ENCODE peak calls at places on chromosomes 13 and 19, in nine cellular contexts. V, W, C, E, D, Y, T, L and O are unnamed samples.

GRCh38 chr19:55353803-55354697 is 469 bp downstream of the COX6B2 start:
- DNase-seq in V (no peak), W (peak), C (no peak), E (peak), D (no peak), Y (no peak), T (peak), L (peak), O (peak)

GRCh38 chr13:27455331-27455855 is 5.0 kb upstream of the MTIF3 start:
- DNase-seq in V (no peak), W (no peak), C (no peak), E (no peak), D (no peak), Y (no peak), T (no peak), L (no peak), O (peak)

GRCh38 chr13:52713894-52714293 is 25.7 kb downstream of the CNMD start:
- DNase-seq in V (peak), W (no peak), C (peak), E (no peak), D (peak), Y (no peak), T (peak), L (no peak), O (no peak)

GRCh38 chr13:99766641-99767045 is 204.9 kb downstream of the ZIC5 start:
- DNase-seq in V (no peak), W (no peak), C (peak), E (no peak), D (no peak), Y (no peak), T (no peak), L (no peak), O (no peak)

GRCh38 chr13:26584713-26585112 is 27.2 kb downstream of the WASF3 start:
- DNase-seq in V (no peak), W (peak), C (peak), E (peak), D (no peak), Y (no peak), T (no peak), L (no peak), O (no peak)

GRCh38 chr19:4327252-4327876 is 11.3 kb downstream of the STAP2 start:
- DNase-seq in V (no peak), W (peak), C (no peak), E (no peak), D (peak), Y (peak), T (peak), L (peak), O (peak)

GRCh38 chr19:10812196-10812595 is 23.8 kb downstream of the TMED1 start:
- DNase-seq in V (no peak), W (no peak), C (no peak), E (no peak), D (no peak), Y (no peak), T (no peak), L (no peak), O (no peak)

GRCh38 chr13:51910508-51910907 is 48.7 kb downstream of the CCDC70 start:
- DNase-seq in V (no peak), W (no peak), C (no peak), E (no peak), D (no peak), Y (no peak), T (no peak), L (no peak), O (no peak)

GRCh38 chr13:107211073-107211472 is 643.1 kb upstream of the ARGLU1 start:
- DNase-seq in V (peak), W (peak), C (peak), E (peak), D (peak), Y (peak), T (peak), L (peak), O (peak)

GRCh38 chr19:45716314-45717130 is 14.2 kb downstream of the FBXO46 start:
- DNase-seq in V (peak), W (no peak), C (peak), E (peak), D (no peak), Y (no peak), T (peak), L (peak), O (no peak)

GRCh38 chr19:42267644-42268141 is 1.4 kb upstream of the CIC start:
- DNase-seq in V (no peak), W (no peak), C (no peak), E (no peak), D (no peak), Y (no peak), T (no peak), L (no peak), O (no peak)

GRCh38 chr13:101258509-101258908 is 157.8 kb downstream of the NALCN start:
- DNase-seq in V (no peak), W (no peak), C (no peak), E (no peak), D (no peak), Y (no peak), T (no peak), L (no peak), O (no peak)

GRCh38 chr13:101262306-101262705 is 154.0 kb downstream of the NALCN start:
- DNase-seq in V (no peak), W (no peak), C (no peak), E (no peak), D (no peak), Y (no peak), T (no peak), L (no peak), O (no peak)

GRCh38 chr13:101258071-101258470 is 158.2 kb downstream of the NALCN start:
- DNase-seq in V (no peak), W (peak), C (peak), E (peak), D (no peak), Y (no peak), T (no peak), L (no peak), O (peak)
- TF ChIP-seq CTCF in V (no peak), W (no peak), C (no peak), E (no peak), D (no peak), Y (no peak), T (no peak), L (no peak), O (no peak)

GRCh38 chr19:15550847-15551182 is 42.5 kb downstream of the CYP4F22 start:
- DNase-seq in V (no peak), W (no peak), C (no peak), E (no peak), D (no peak), Y (no peak), T (no peak), L (no peak), O (no peak)
- TF ChIP-seq CTCF in V (no peak), W (peak), C (no peak), E (no peak), D (no peak), Y (no peak), T (no peak), L (no peak), O (no peak)

DNA sequence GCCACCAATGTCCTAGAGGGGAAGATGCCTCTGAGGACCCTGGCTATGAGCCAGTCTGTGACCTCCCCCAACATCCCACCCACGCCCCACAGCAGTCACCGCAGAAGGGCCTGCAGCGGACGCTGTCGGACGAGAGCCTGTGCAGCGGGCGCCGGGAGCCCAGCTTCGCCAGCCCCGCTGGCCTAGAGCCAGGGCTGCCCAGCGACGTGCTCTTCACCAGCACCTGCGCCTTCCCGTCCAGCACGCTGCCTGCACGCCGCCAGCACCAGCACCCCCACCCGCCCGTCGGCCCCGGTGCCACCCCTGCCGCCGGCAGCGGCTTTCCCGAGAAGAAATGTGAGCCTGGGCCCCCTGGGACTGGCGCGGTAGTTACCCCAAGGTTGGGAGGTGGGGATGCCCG is 30.6 kb downstream of the DPF1 start:
- DNase-seq in V (no peak), W (no peak), C (no peak), E (no peak), D (no peak), Y (no peak), T (no peak), L (no peak), O (no peak)
- TF ChIP-seq CTCF in V (no peak), W (no peak), C (no peak), E (no peak), D (no peak), Y (no peak), T (no peak), L (no peak), O (no peak)

GRCh38 chr19:30374791-30375650 is 2.8 kb downstream of the ZNF536 start:
- DNase-seq in V (no peak), W (no peak), C (no peak), E (no peak), D (peak), Y (no peak), T (no peak), L (no peak), O (no peak)
- TF ChIP-seq CTCF in V (no peak), W (no peak), C (no peak), E (no peak), D (no peak), Y (no peak), T (no peak), L (no peak), O (no peak)

DNA sequence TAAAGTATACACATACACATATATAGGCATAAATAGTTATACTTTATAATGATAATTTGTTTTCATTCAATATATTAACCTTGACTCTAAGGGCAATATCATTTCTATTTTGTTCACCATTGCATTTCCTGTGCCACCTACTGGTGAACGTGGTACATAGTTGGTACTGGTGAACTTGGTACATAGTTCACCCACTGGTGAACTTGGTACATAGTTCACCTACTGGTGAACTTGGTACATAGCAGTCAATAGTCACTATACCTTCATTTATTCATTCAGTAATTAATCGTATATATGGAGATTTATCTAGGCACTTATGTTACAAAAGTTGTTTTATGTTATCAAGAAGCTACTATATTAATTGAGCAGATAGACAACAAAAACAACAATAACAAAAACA is 172.6 kb upstream of the ATXN8OS start:
- DNase-seq in V (no peak), W (no peak), C (peak), E (no peak), D (no peak), Y (no peak), T (no peak), L (no peak), O (no peak)
- TF ChIP-seq CTCF in V (no peak), W (no peak), C (peak), E (no peak), D (no peak), Y (peak), T (no peak), L (no peak), O (no peak)

GRCh38 chr19:13152854-13153626 is 2.8 kb downstream of the IER2 start:
- DNase-seq in V (peak), W (peak), C (peak), E (peak), D (peak), Y (peak), T (peak), L (peak), O (peak)
- TF ChIP-seq CTCF in V (no peak), W (peak), C (no peak), E (peak), D (peak), Y (no peak), T (no peak), L (peak), O (peak)

GRCh38 chr19:29083863-29084262 is 129.1 kb downstream of the UQCRFS1 start:
- DNase-seq in V (no peak), W (no peak), C (no peak), E (no peak), D (no peak), Y (no peak), T (no peak), L (no peak), O (no peak)

GRCh38 chr19:29086646-29087045 is 126.3 kb downstream of the UQCRFS1 start:
- DNase-seq in V (no peak), W (no peak), C (no peak), E (no peak), D (no peak), Y (no peak), T (no peak), L (no peak), O (no peak)

GRCh38 chr19:29086182-29086581 is 126.8 kb downstream of the UQCRFS1 start:
- DNase-seq in V (no peak), W (no peak), C (no peak), E (no peak), D (no peak), Y (no peak), T (no peak), L (no peak), O (no peak)

GRCh38 chr19:29085630-29086029 is 127.3 kb downstream of the UQCRFS1 start:
- DNase-seq in V (no peak), W (no peak), C (no peak), E (no peak), D (no peak), Y (no peak), T (no peak), L (no peak), O (no peak)

GRCh38 chr19:29084266-29084665 is 128.7 kb downstream of the UQCRFS1 start:
- DNase-seq in V (no peak), W (no peak), C (no peak), E (peak), D (no peak), Y (no peak), T (no peak), L (no peak), O (no peak)
- TF ChIP-seq CTCF in V (no peak), W (peak), C (no peak), E (no peak), D (peak), Y (no peak), T (no peak), L (no peak), O (no peak)

DNA sequence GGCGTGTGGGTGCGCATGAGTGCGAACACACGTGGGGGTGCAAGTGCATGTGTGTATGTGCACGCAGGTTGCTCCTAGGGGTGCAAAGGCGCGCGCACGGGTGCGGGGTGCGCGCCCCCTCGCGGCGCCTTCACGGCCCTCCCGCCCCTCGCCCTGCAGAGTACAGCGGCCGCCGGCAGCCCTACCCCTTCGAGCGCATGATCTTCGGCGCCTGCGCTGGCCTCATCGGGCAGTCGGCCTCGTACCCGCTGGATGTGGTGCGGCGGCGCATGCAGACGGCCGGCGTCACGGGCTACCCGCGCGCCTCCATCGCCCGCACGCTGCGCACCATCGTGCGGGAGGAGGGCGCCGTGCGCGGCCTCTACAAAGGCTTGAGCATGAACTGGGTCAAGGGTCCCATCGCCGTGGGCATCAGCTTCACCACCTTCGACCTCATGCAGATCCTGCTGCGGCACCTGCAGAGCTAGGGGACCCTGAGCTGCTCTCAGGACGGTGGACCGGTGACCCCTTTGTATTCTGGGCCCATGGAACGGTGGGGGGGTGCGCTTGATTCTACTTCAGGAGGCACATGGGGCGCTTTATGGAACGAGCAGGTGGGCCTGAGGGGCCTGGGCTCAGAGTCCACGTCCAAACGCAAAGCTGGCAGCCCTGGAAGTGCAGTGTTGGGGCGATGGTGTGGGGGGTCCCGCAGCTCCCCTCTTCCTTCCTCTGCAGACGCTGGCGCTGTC is 27.7 kb downstream of the TMEM161A start:
- DNase-seq in V (no peak), W (no peak), C (no peak), E (no peak), D (no peak), Y (no peak), T (no peak), L (no peak), O (peak)
- TF ChIP-seq CTCF in V (no peak), W (no peak), C (no peak), E (no peak), D (peak), Y (peak), T (peak), L (peak), O (peak)